ENCODE peak calls at places on chromosomes 6 and 20, in four cellular contexts. V is AG10803, T is cardiac muscle cell, I is activated B cell treated with CpG ODN at 0.5 μM for 24 hours. N is an unnamed sample.

GRCh38 chr6:133547136-133547535 is 306.0 kb downstream of the EYA4 start:
- DNase-seq in T (no peak), I (no peak), V (no peak), N (no peak)

GRCh38 chr6:8991844-8992243 is 556.5 kb upstream of the SLC35B3 start:
- DNase-seq in T (no peak), V (no peak), I (no peak), N (no peak)

GRCh38 chr6:16850332-16851022 is 89.2 kb upstream of the ATXN1 start:
- DNase-seq in V (no peak), T (no peak), I (no peak), N (peak)

GRCh38 chr6:40755046-40755681 is 168.0 kb upstream of the LRFN2 start:
- DNase-seq in V (peak), I (no peak), T (peak), N (no peak)

GRCh38 chr6:138546733-138547185 is 47.5 kb upstream of the NHSL1 start:
- DNase-seq in I (no peak), T (no peak), V (no peak), N (no peak)

GRCh38 chr20:37968726-37969401 is 64.4 kb downstream of the TTI1 start:
- DNase-seq in T (no peak), I (no peak), V (peak), N (no peak)

GRCh38 chr20:59940129-59940955 is at the start of the genes FAM217B and PPP1R3D:
- DNase-seq in V (peak), T (peak), I (peak), N (peak)

GRCh38 chr20:56001106-56001785 is 4.1 kb downstream of the CBLN4 start:
- DNase-seq in T (no peak), V (no peak), I (no peak), N (no peak)

GRCh38 chr6:40778186-40778585 is 191.0 kb upstream of the LRFN2 start:
- DNase-seq in I (no peak), V (no peak), T (no peak), N (peak)

GRCh38 chr20:44153636-44154043 is 33.3 kb downstream of the JPH2 start:
- DNase-seq in V (peak), I (no peak), T (no peak), N (no peak)

GRCh38 chr6:52931351-52931750 is 21.9 kb upstream of the GSTA3 start:
- DNase-seq in T (peak), V (no peak), I (no peak), N (no peak)

GRCh38 chr20:59583428-59584277 is 20.7 kb upstream of the PHACTR3 start:
- DNase-seq in V (peak), T (no peak), I (no peak), N (no peak)

GRCh38 chr6:82022614-82023102 is 224.9 kb downstream of the IBTK start:
- DNase-seq in V (peak), I (no peak), T (peak), N (peak)

GRCh38 chr6:135936606-135937005 is 85.1 kb downstream of the PDE7B start:
- DNase-seq in V (peak), T (no peak), I (no peak), N (peak)

GRCh38 chr20:39089797-39090196 is 127.7 kb downstream of the DHX35 start:
- DNase-seq in V (no peak), T (no peak), I (no peak), N (no peak)

GRCh38 chr6:150331344-150331743 is 37.5 kb upstream of the IYD start:
- DNase-seq in V (no peak), T (no peak), I (no peak), N (no peak)

DNA sequence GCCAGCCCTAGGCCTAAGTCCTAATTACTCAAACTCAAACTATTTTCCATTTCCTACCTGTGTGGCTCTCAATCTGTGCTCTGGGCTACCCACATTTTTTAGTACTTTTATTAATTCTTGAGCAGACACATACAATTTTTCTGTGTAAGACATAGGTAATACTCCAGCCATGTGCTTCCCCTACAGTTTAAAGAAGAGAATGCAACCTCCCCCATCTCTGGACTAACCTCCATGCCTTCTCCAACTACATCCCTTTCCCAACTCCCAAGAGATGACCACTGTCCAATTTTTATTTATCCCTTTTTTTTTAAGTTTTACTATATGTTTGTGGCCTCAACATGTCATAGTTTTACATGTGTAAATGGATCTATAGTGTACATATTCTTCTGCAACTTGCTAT is 5.8 kb downstream of the HMGN4 start:
- DNase-seq in T (no peak), I (no peak), V (no peak), N (no peak)
- TF ChIP-seq CTCF in T (peak), I (no peak), V (peak), N (peak)

GRCh38 chr6:161836643-161837448 is 563.0 kb upstream of the AGPAT4 start:
- DNase-seq in V (no peak), T (peak), I (no peak), N (no peak)
- TF ChIP-seq CTCF in V (peak), T (peak), I (no peak), N (no peak)

DNA sequence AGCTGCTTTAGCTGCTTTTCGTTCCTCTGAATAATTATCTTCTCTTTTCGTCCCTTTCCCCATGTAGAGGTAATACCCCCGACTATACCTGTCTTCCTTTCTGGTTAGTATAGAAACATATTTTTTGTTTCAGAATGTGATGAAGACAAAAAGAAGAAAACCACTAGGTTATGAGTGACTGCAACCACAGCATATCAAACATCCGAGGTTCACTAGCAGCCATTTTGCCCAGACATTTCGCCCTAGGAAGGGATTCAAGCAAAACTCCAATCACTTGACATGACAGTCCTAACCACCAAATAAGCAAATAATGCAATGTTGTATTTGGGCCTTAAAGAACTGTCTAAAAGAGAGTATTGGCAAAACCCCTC is 9.4 kb downstream of the SNX5 start:
- DNase-seq in I (no peak), V (no peak), T (no peak), N (no peak)
- TF ChIP-seq CTCF in I (no peak), V (no peak), T (no peak), N (no peak)

GRCh38 chr6:108359901-108360882 is 65.3 kb downstream of the AFG1L start:
- DNase-seq in V (no peak), T (no peak), I (no peak), N (peak)
- TF ChIP-seq CTCF in V (no peak), T (peak), I (no peak), N (peak)

DNA sequence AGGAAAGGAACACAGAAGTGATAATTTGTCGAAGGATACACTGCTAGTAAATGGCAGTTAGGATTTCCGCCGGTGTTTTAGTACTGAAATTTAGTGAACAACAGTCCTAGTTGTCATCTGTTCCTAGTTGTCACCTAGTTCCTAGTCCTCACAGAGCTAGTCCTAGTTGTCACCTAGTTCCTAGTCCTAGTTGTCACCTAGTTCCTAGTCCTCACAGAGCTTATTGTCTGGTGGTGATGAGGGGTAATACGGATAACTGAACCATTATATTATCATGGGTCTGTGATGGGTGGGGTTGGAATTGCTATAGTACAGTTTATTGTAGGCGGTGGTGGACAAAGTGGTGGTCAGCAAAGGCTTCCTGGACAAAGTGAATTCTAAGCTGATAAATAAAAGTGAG is 1.8 kb downstream of the SNRNP48 start:
- DNase-seq in V (no peak), T (no peak), I (no peak), N (no peak)
- TF ChIP-seq CTCF in V (no peak), T (no peak), I (no peak), N (no peak)